ENCODE peak calls at places on chromosomes 5 and 9, in five cellular contexts. Z, Y, X, C and K are unnamed samples.

GRCh38 chr9:35695801-35696420 is 6.2 kb upstream of the TPM2 start:
- DNase-seq in Z (no peak), Y (no peak), X (no peak), C (no peak), K (no peak)

GRCh38 chr9:136403915-136404800 is 4.2 kb upstream of the SNAPC4 start:
- DNase-seq in Z (no peak), Y (no peak), X (no peak), C (no peak), K (no peak)

GRCh38 chr9:37547328-37547878 is 28.8 kb downstream of the FBXO10 start:
- DNase-seq in Z (no peak), Y (no peak), X (no peak), C (no peak), K (no peak)

GRCh38 chr5:60779431-60779830 is 64.6 kb downstream of the ELOVL7 start:
- DNase-seq in Z (no peak), Y (no peak), X (no peak), C (peak), K (no peak)

GRCh38 chr9:114137831-114138230 is 17.5 kb upstream of the COL27A1 start:
- DNase-seq in Z (no peak), Y (no peak), X (no peak), C (no peak), K (no peak)

GRCh38 chr5:116370886-116371285 is 203.7 kb downstream of the SEMA6A start:
- DNase-seq in Z (no peak), Y (no peak), X (peak), C (no peak), K (no peak)

GRCh38 chr5:139664273-139664693 is 16.1 kb downstream of the CXXC5 start:
- DNase-seq in Z (no peak), Y (peak), X (no peak), C (no peak), K (no peak)

GRCh38 chr5:85453026-85453349 is 1068.3 kb upstream of the EDIL3 start:
- DNase-seq in Z (no peak), Y (no peak), X (no peak), C (no peak), K (no peak)

GRCh38 chr5:113283558-113283957 is 151.2 kb downstream of the TSSK1B start:
- DNase-seq in Z (no peak), Y (no peak), X (no peak), C (no peak), K (no peak)

GRCh38 chr9:100428871-100429654 is 2.1 kb downstream of the MSANTD3 start:
- DNase-seq in Z (peak), Y (no peak), X (peak), C (no peak), K (no peak)

GRCh38 chr9:134626141-134626423 is 15.5 kb upstream of the COL5A1 start:
- DNase-seq in Z (no peak), Y (no peak), X (no peak), C (no peak), K (no peak)

GRCh38 chr5:127696688-127697087 is 6.5 kb upstream of the CCDC192 start:
- DNase-seq in Z (peak), Y (no peak), X (peak), C (no peak), K (no peak)

GRCh38 chr5:169637856-169638190 is 748 bp downstream of the DOCK2 start:
- DNase-seq in Z (no peak), Y (no peak), X (no peak), C (no peak), K (no peak)

GRCh38 chr9:86648828-86649170 is 294.6 kb upstream of the TUT7 start:
- DNase-seq in Z (no peak), Y (no peak), X (no peak), C (no peak), K (no peak)

GRCh38 chr9:134046894-134047681 is 20.7 kb downstream of the BRD3 start:
- DNase-seq in Z (no peak), Y (no peak), X (no peak), C (no peak), K (no peak)

GRCh38 chr5:19605846-19606407 is 382.1 kb downstream of the CDH18 start:
- DNase-seq in Z (no peak), Y (no peak), X (no peak), C (no peak), K (no peak)

GRCh38 chr5:33628781-33629180 is 188.0 kb downstream of the TARS1 start:
- DNase-seq in Z (no peak), Y (no peak), X (no peak), C (no peak), K (no peak)

GRCh38 chr5:55994502-55994997 is at the start of gene IL6ST:
- DNase-seq in Z (peak), Y (no peak), X (no peak), C (peak), K (peak)

GRCh38 chr5:178216779-178217178 is 12.4 kb downstream of the HNRNPAB start:
- DNase-seq in Z (no peak), Y (no peak), X (no peak), C (no peak), K (no peak)

GRCh38 chr9:85949591-85950335 is 8.8 kb downstream of the NAA35 start:
- DNase-seq in Z (no peak), Y (no peak), X (no peak), C (no peak), K (no peak)

GRCh38 chr9:88420227-88420626 is 32.0 kb downstream of the SPIN1 start:
- DNase-seq in Z (no peak), Y (no peak), X (no peak), C (no peak), K (no peak)

GRCh38 chr5:126837907-126838539 is 61.1 kb downstream of the LMNB1 start:
- DNase-seq in Z (peak), Y (no peak), X (no peak), C (no peak), K (no peak)

GRCh38 chr5:30401479-30402058 is 791.9 kb upstream of the CDH6 start:
- DNase-seq in Z (peak), Y (no peak), X (no peak), C (peak), K (peak)

GRCh38 chr9:72363908-72364678 is 915 bp downstream of the ZFAND5 start:
- DNase-seq in Z (peak), Y (peak), X (no peak), C (peak), K (peak)

GRCh38 chr9:85600675-85601263 is 141.0 kb downstream of the AGTPBP1 start:
- DNase-seq in Z (no peak), Y (no peak), X (no peak), C (peak), K (peak)

GRCh38 chr9:111891910-111892499 is 4.6 kb upstream of the UGCG start:
- DNase-seq in Z (no peak), Y (no peak), X (no peak), C (no peak), K (no peak)

GRCh38 chr5:150058480-150059126 is 27.8 kb downstream of the CSF1R start:
- DNase-seq in Z (peak), Y (no peak), X (peak), C (no peak), K (no peak)

GRCh38 chr9:105431413-105432246 is 16.2 kb upstream of the FSD1L start:
- DNase-seq in Z (no peak), Y (no peak), X (no peak), C (no peak), K (no peak)

GRCh38 chr9:85741112-85741874 is 461 bp downstream of the AGTPBP1 start:
- DNase-seq in Z (peak), Y (no peak), X (no peak), C (peak), K (peak)

GRCh38 chr9:89730715-89731114 is 125.9 kb downstream of the GADD45G start:
- DNase-seq in Z (no peak), Y (no peak), X (no peak), C (peak), K (no peak)

GRCh38 chr5:1192971-1193590 is 8.3 kb upstream of the SLC6A19 start:
- DNase-seq in Z (no peak), Y (no peak), X (no peak), C (no peak), K (no peak)

GRCh38 chr9:78860806-78861475 is 564.0 kb downstream of the PSAT1 start:
- DNase-seq in Z (no peak), Y (no peak), X (peak), C (no peak), K (no peak)

GRCh38 chr5:150789943-150790611 is 11.5 kb downstream of the SMIM3 start:
- DNase-seq in Z (peak), Y (peak), X (peak), C (peak), K (no peak)